ENCODE peak calls at places on chromosomes 4 and X, in four cellular contexts. T, G, L and N are unnamed samples.

GRCh38 chr4:78707268-78707667 is 68.9 kb upstream of the BMP2K start:
- DNase-seq in T (no peak), G (no peak), L (no peak), N (no peak)

GRCh38 chr4:148116264-148116663 is 325.9 kb downstream of the NR3C2 start:
- DNase-seq in T (no peak), G (no peak), L (peak; percentile 92), N (no peak)

GRCh38 chrX:313546-313945 is 5.0 kb downstream of the GTPBP6 start:
- DNase-seq in T (peak; percentile 56), G (no peak), L (no peak), N (peak; percentile 55)

GRCh38 chrX:67601771-67602170 is 58.0 kb downstream of the AR start:
- DNase-seq in T (no peak), G (no peak), L (no peak), N (no peak)

GRCh38 chr4:15990570-15991285 is 27.8 kb upstream of the FGFBP2 start:
- DNase-seq in T (no peak), G (no peak), L (no peak), N (no peak)

GRCh38 chr4:212438-213174 is 88.3 kb downstream of the ZNF718 start:
- DNase-seq in T (peak; percentile 76), G (peak; percentile 75), L (peak; percentile 88), N (peak; percentile 92)

GRCh38 chr4:84985952-84986351 is 19.5 kb upstream of the WDFY3 start:
- DNase-seq in T (no peak), G (no peak), L (peak; percentile 43), N (no peak)

GRCh38 chrX:1106478-1107210 is 105.8 kb downstream of the CRLF2 start:
- DNase-seq in T (no peak), G (no peak), L (no peak), N (no peak)

GRCh38 chrX:150936556-150936955 is 38.1 kb upstream of the CD99L2 start:
- DNase-seq in T (no peak), G (no peak), L (no peak), N (no peak)

GRCh38 chr4:3252480-3252828 is 3.5 kb downstream of the MSANTD1 start:
- DNase-seq in T (no peak), G (no peak), L (no peak), N (no peak)
- H3K27ac ChIP-seq in T (no peak overlapping the region), G (no peak overlapping the region), L (no peak overlapping the region), N (no peak overlapping the region)

DNA sequence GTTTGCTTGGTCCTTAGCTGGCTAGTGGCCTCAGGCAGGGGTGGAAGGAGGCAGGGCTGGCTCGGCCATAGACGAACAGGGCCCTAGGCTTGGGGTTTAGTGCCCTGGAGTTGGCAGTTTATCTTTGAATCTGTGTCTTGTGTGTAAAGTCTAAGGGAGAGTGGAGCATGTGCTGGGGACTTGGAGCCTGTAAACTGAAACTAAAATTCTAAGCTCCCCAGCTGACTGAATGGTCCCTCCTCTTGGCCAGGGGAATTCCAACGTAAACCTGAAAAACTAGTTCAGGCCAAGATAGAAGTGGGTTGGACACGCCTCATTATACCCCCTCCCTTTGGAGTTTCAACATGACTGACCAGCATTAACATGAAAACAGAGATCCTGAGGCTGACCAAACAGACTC is 46.1 kb upstream of the GPR78 start:
- DNase-seq in T (no peak), G (no peak), L (peak; percentile 15), N (no peak)
- H3K4me1 ChIP-seq in T (peaks cover 14% of the 10 kb centered on the region), G (no peaks in the 10 kb centered on the region), L (peaks cover 7% of the 10 kb centered on the region), N (no peaks in the 10 kb centered on the region)

GRCh38 chr4:82848706-82849105 is 42.2 kb downstream of the SEC31A start:
- DNase-seq in T (no peak), G (no peak), L (no peak), N (no peak)
- H3K27ac ChIP-seq in T (no peak overlapping the region), G (no peak overlapping the region), L (no peak overlapping the region), N (no peak overlapping the region)

GRCh38 chr4:151314509-151314908 is 10.9 kb downstream of the SH3D19 start:
- DNase-seq in T (no peak), G (no peak), L (no peak), N (no peak)

GRCh38 chr4:151315212-151315886 is 10.1 kb downstream of the SH3D19 start:
- DNase-seq in T (no peak), G (no peak), L (no peak), N (no peak)

GRCh38 chr4:151319490-151319889 is 5.9 kb downstream of the SH3D19 start:
- DNase-seq in T (no peak), G (no peak), L (no peak), N (no peak)

GRCh38 chr4:151318310-151319006 is 6.9 kb downstream of the SH3D19 start:
- DNase-seq in T (no peak), G (no peak), L (no peak), N (no peak)

DNA sequence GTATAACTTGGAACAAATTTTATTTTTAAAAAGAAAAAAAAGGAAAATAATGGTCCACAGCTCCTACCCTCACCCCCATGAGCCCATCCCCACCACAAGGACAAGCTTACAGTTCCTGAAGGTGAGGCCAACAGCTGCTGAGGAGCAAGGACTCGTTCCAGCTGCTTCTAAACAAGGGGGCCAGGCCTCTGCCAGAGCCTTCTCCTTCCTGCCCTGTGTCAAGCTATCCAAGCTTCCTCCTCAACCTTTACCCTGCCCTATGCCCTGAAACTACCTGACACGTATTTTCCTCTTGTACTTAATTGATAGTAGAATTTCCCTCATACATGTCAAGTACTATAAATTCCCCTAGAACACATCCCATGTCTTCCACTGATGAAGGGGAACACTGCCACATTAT is 8.8 kb downstream of the SH3D19 start:
- DNase-seq in T (no peak), G (no peak), L (no peak), N (no peak)
- H3K4me1 ChIP-seq in T (peaks cover 5% of the 10 kb centered on the region), G (no peaks in the 10 kb centered on the region), L (no peaks in the 10 kb centered on the region), N (peaks cover 7% of the 10 kb centered on the region)

GRCh38 chr4:79855081-79855480 is 217.9 kb downstream of the ANTXR2 start:
- DNase-seq in T (no peak), G (no peak), L (peak; percentile 72), N (no peak)
- H3K27ac ChIP-seq in T (no peak overlapping the region), G (no peak overlapping the region), L (no peak overlapping the region), N (no peak overlapping the region)

DNA sequence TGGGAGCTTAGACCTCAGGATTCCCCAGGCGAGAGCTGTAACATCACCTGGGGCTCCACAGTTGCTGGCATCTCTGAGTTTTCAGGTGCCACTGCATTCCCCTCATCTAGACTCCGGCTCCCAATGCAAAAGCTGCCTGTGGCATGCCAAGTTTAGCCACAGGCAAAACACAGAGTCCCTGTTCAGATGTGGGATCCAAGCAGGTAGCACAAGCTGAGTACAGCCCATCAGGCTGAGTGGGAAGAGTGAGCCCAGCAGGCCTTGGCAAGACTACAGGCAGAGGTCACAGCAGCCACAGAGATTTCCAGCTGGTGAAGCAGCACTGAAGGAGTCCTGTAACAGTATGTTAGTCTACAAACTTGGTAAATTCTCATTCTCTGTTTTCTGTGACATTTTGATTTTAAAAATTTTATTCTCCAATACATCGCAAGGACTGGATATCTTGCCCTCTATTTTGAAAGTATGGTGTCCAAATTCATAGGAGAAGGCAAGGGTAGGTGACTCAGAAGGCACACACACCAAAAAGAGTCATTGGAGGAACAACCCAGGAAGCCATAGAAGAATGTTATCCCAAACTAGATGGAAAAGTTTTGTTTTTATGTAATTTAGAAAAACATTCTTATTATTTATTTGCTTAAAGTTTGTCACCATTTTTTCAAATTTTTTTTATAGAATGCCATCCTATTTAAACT is 13.6 kb upstream of the CXCL2 start:
- DNase-seq in T (no peak), G (no peak), L (peak; percentile 21), N (no peak)
- H3K4me1 ChIP-seq in T (peaks cover 45% of the 10 kb centered on the region), G (no peaks in the 10 kb centered on the region), L (peaks cover 26% of the 10 kb centered on the region), N (peaks cover 13% of the 10 kb centered on the region)

GRCh38 chrX:47597222-47597621 is 15.0 kb downstream of the TIMP1 start:
- DNase-seq in T (no peak), G (no peak), L (no peak), N (no peak)

GRCh38 chrX:47590984-47591383 is 8.7 kb downstream of the TIMP1 start:
- DNase-seq in T (no peak), G (no peak), L (no peak), N (no peak)

DNA sequence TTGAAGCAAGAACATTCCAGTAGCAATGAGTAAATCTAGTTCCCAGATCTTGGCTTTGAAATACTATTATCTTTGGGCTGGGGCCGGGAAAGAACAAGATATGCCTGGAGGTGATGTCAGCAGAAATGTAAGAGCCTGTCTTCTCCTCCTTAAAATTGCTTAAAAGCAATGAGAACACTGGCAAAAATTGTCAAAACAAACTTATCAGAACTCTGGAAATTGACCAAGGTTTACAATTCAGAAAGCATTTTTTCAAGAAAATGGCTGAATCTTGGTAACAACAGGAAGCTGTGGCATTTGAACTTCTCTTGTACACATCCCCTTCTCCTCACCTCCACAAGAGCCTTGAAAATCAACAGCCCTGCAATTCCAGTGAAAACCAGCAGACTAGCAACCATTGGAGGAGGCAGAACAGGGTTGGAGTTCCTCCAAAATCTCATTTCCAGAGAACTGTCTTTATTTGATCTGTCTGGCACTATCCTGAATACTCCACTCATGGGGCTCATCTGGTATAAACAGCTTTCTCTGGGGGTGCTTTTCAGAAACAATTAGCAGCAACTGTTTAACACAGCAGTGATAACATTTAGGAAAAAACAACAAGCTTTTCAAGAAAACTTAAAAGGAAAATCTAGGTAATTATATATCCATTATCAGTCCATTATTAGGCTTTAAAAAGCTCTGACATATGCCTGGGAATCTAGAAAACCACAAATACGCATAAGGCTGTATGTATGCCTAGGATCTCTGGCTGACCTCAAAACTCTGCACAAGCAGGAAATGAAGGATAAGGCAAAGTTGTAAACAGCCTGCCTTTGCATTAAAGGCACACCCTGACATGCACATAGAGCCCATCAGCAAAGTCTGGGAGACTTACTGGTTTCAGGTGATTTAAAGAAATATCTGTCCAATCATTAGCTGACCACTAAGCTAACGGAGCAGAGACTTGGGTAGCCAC is 13.7 kb downstream of the TIMP1 start:
- DNase-seq in T (no peak), G (no peak), L (peak; percentile 93), N (no peak)
- H3K27ac ChIP-seq in T (no peak overlapping the region), G (no peak overlapping the region), L (no peak overlapping the region), N (no peak overlapping the region)

GRCh38 chr4:10116625-10117423 is at the start of gene WDR1:
- DNase-seq in T (peak; percentile 99), G (peak; percentile 93), L (peak; percentile 95), N (peak; percentile 99)
- H3K4me1 ChIP-seq in T (peaks cover 18% of the 10 kb centered on the region), G (peaks cover 10% of the 10 kb centered on the region), L (peaks cover 10% of the 10 kb centered on the region), N (peaks cover 5% of the 10 kb centered on the region)

DNA sequence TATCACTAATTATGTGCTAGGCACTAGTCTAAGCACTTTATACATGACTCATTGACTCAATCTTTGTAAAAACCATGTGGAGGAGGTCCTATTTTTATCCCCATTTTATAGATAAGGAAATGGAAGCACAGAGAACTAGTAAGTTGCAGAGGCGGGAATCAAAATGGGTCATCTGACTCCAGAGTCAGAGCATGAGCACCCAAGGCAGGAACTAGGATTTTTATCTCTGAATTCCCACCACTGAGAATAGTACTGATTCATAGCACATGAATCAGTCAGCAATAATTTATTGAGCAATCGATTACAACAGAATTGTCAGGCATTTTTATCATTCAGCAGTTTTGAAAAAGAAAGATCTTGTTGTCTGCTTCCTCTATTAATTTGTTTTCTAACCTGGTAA is 19.3 kb downstream of the SCARB2 start:
- DNase-seq in T (no peak), G (no peak), L (peak; percentile 91), N (no peak)
- H3K27ac ChIP-seq in T (peak overlapping the region; percentile 79), G (no peak overlapping the region), L (peak overlapping the region; percentile 76), N (no peak overlapping the region)